ENCODE peak calls at places on chromosomes 7 and 10, in nine cellular contexts. N is stimulated activated CD4-positive, alpha-beta T cell treated with anti-CD3 and anti-CD28 coated beads, Interleukin-2, amount 100 ng/mL, for 24 hours; A is HAP-1; O is hepatocyte; Q is neuronal stem cell; I is GM12865; S is stimulated activated CD8-positive, alpha-beta memory T cell treated with anti-CD3 and anti-CD28 coated beads, Interleukin-15, amount 100 ng/mL, for 1 hour; W is ACHN; K is NCI-H69. Y is an unnamed sample.

GRCh38 chr7:157561816-157562410 is 225.1 kb downstream of the DNAJB6 start:
- DNase-seq in N (no peak), S (no peak), Q (no peak), W (no peak), K (no peak), I (no peak), O (no peak), A (no peak), Y (no peak)

GRCh38 chr7:13115157-13115772 is 427.8 kb downstream of the ARL4A start:
- DNase-seq in K (no peak), Q (peak), O (peak), S (no peak), N (no peak), A (peak), I (no peak), W (peak), Y (peak)

GRCh38 chr10:77625379-77625778 is 12.2 kb downstream of the KCNMA1 start:
- DNase-seq in A (no peak), O (no peak), N (no peak), S (no peak), Q (no peak), W (no peak), K (no peak), I (peak), Y (no peak)

GRCh38 chr10:86650151-86650550 is 4.2 kb upstream of the OPN4 start:
- DNase-seq in W (no peak), N (no peak), Q (no peak), S (no peak), O (no peak), I (no peak), K (no peak), A (no peak), Y (no peak)

GRCh38 chr10:100009283-100009792 is 409 bp downstream of the DNMBP start:
- DNase-seq in S (no peak), N (peak), Q (no peak), W (peak), A (peak), I (no peak), K (peak), O (peak), Y (no peak)

GRCh38 chr7:158880973-158881372 is 24.6 kb downstream of the DYNC2I1 start:
- DNase-seq in W (no peak), I (no peak), S (no peak), K (no peak), O (no peak), Q (no peak), A (no peak), N (no peak), Y (no peak)

GRCh38 chr7:99014113-99014985 is 129.6 kb downstream of the SMURF1 start:
- DNase-seq in A (no peak), O (no peak), S (no peak), Q (no peak), W (no peak), K (no peak), N (no peak), I (no peak), Y (no peak)

GRCh38 chr10:85641479-85641967 is 725.1 kb downstream of the GRID1 start:
- DNase-seq in W (no peak), N (no peak), O (peak), K (no peak), I (no peak), A (no peak), Q (no peak), S (no peak), Y (peak)

Y was measured in lung microvascular endothelial cell.